ENCODE peak calls at places on chromosome 6, in four cellular contexts. Q, P, I and A are unnamed samples.

GRCh38 chr6:101226677-101227135 is 166.8 kb upstream of the GRIK2 start:
- DNase-seq in P (peak), I (peak), Q (no peak), A (no peak)

GRCh38 chr6:9064156-9064555 is 628.8 kb upstream of the SLC35B3 start:
- DNase-seq in P (no peak), I (no peak), Q (no peak), A (no peak)

GRCh38 chr6:25889877-25890853 is 16.1 kb upstream of the SLC17A3 start:
- DNase-seq in I (peak), P (no peak), Q (peak), A (peak)

GRCh38 chr6:43297644-43298564 is at the start of gene SLC22A7:
- DNase-seq in Q (no peak), I (peak), P (no peak), A (no peak)

GRCh38 chr6:10555625-10556309 is 34.6 kb downstream of the GCNT2 start:
- DNase-seq in I (no peak), Q (peak), P (peak), A (no peak)

GRCh38 chr6:131250121-131250520 is 114.9 kb downstream of the AKAP7 start:
- DNase-seq in P (peak), I (no peak), Q (no peak), A (no peak)

GRCh38 chr6:44097782-44098317 is 29.4 kb downstream of the MRPL14 start:
- DNase-seq in Q (no peak), P (no peak), I (no peak), A (no peak)

GRCh38 chr6:169868458-169868857 is 117.0 kb downstream of the ERMARD start:
- DNase-seq in P (no peak), Q (no peak), I (no peak), A (no peak)

GRCh38 chr6:158211273-158212055 is 43.3 kb downstream of the GTF2H5 start:
- DNase-seq in I (no peak), P (no peak), Q (no peak), A (no peak)

GRCh38 chr6:24802271-24803059 is 3.7 kb upstream of the ARMH2 start:
- DNase-seq in Q (no peak), P (no peak), I (peak), A (no peak)

GRCh38 chr6:4402477-4402976 is 267.2 kb upstream of the ECI2 start:
- DNase-seq in I (peak), Q (no peak), P (no peak), A (no peak)

GRCh38 chr6:162825597-162825996 is 97.8 kb downstream of the PACRG start:
- DNase-seq in I (no peak), P (no peak), Q (no peak), A (no peak)

GRCh38 chr6:48272518-48272917 is 161.5 kb upstream of the PTCHD4 start:
- DNase-seq in P (no peak), Q (no peak), I (no peak), A (no peak)

GRCh38 chr6:66264376-66264775 is 557.4 kb upstream of the EYS start:
- DNase-seq in P (no peak), I (no peak), Q (no peak), A (no peak)

GRCh38 chr6:113184291-113184690 is 672.9 kb upstream of the MARCKS start:
- DNase-seq in Q (no peak), I (no peak), P (no peak), A (no peak)

GRCh38 chr6:139834232-139834631 is 459.8 kb upstream of the CITED2 start:
- DNase-seq in I (no peak), P (no peak), Q (no peak), A (no peak)

GRCh38 chr6:127586372-127586771 is 9.4 kb downstream of the C6orf58 start:
- DNase-seq in I (peak), Q (no peak), P (peak), A (no peak)

DNA sequence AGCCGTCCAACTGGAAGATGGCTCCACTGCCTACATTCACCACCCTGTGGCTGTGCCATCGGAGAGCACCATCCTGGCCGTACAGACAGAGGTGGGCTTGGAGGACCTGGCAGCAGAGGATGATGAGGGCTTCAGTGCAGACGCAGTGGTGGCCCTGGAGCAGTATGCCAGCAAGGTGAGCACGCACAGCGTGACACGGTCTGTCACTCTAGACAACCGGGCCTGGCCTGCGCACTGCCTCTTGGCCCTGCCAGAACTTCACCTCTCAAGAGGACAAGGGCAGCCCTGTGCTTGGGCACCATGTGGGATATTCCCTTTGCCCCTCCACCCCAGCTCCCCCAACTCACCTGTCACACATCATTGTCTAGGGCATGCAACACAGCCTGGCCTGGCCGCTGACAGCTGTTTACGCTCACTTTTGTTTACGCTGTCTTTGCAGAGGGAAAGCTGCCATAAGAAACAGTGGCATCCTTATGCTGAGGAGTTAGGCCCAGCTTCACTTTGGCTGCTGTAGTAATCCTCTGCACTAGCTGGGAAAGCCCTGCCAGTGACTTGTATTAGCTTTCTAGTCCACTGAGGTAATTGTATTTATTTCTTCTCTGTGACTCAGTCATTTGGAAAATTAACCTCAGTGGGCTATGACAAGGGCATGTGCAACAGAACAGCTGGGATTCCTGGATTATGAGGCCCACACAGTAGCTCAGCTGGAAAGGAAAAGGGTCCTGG is 9.8 kb upstream of the DEF6 start:
- DNase-seq in P (no peak), I (no peak), Q (no peak), A (no peak)
- TF ChIP-seq USF2 in P (no peak), I (no peak), Q (no peak), A (no peak)

DNA sequence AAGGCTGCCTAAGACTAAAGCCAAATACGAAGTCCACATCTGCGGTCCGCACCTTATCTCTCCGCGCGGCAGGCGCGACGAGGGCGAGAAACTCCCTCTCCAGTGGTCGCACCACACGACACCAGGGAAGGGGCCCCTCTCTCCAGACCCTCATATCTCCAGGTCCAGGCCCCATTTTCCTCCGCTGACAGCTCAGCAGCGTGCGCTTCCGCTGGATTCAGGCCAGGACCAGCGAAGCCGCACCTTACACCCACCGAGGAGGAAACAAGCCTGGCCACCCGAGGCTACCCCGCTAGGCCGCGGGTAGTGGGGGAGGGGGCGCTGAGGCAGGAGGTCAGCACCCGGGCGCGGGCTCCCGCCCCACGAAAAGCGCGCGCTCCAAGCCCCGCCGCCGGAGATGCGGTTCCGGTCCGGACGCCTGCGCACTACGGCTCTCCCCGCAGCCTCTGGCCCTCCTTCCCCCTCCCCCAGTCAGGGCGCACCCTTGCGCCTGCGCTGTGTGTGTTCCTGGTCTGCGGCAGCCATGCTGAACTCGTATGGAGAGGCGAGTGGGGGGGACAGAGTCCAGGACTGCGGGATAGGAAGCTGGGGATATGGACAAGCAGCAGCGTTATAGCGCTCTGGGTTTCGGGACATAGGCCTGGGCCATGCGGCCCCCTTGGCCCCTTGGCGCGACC is at the start of gene BRD2:
- DNase-seq in Q (peak), P (peak), I (peak), A (peak)
- TF ChIP-seq FOXJ3 in Q (no peak), P (no peak), I (no peak), A (no peak)

DNA sequence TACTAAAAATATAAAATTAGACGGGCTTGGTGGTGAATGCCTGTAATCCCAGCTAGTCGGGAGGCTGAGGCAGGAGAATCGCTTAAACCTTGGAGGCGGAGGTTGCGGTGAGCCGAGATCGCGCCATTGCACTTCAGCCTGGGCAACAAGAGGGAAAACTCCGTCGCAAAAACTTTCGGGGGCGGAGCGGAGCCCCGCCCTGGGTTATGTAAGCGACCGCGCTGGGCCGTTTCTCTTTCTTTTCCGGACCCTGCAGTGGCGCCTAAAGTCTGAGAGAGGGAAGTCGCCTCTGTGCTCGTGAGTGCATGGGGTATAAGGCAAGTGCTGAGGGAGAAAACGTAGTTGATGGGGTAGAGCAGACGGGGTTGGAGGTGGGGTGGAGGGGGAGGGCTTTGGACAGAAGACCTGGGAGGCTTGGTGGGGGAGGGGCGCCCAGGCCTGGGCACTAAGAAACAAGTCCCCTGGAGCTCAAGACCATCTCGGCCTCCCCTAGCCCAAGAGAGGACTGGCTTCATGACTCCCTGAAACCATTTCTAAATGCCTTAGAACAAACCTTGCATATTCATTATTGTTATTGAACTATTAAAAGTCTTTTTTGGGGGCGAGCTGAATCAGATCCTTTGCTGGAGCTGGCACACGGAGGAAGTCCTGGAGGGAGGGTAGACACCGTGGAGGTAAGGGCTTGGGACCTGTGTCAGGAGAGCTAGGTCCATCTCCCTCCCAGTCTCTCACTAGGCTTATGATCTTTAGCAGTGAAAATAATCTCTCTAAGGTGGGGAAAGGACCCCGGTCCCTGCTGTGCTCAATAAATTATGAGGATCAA is 2.7 kb upstream of the MICA start:
- DNase-seq in I (peak), P (peak), Q (no peak), A (peak)
- TF ChIP-seq USF2 in I (no peak), P (no peak), Q (no peak), A (no peak)

GRCh38 chr6:33590531-33591198 is 10.6 kb upstream of the BAK1 start:
- DNase-seq in P (no peak), I (peak), Q (no peak), A (peak)

GRCh38 chr6:33591633-33592032 is 11.6 kb upstream of the BAK1 start:
- DNase-seq in I (no peak), Q (no peak), P (no peak), A (no peak)

GRCh38 chr6:33589366-33589722 is 9.3 kb upstream of the BAK1 start:
- DNase-seq in I (no peak), Q (no peak), P (no peak), A (no peak)

GRCh38 chr6:33588894-33589293 is 8.8 kb upstream of the BAK1 start:
- DNase-seq in Q (no peak), I (no peak), P (no peak), A (no peak)

DNA sequence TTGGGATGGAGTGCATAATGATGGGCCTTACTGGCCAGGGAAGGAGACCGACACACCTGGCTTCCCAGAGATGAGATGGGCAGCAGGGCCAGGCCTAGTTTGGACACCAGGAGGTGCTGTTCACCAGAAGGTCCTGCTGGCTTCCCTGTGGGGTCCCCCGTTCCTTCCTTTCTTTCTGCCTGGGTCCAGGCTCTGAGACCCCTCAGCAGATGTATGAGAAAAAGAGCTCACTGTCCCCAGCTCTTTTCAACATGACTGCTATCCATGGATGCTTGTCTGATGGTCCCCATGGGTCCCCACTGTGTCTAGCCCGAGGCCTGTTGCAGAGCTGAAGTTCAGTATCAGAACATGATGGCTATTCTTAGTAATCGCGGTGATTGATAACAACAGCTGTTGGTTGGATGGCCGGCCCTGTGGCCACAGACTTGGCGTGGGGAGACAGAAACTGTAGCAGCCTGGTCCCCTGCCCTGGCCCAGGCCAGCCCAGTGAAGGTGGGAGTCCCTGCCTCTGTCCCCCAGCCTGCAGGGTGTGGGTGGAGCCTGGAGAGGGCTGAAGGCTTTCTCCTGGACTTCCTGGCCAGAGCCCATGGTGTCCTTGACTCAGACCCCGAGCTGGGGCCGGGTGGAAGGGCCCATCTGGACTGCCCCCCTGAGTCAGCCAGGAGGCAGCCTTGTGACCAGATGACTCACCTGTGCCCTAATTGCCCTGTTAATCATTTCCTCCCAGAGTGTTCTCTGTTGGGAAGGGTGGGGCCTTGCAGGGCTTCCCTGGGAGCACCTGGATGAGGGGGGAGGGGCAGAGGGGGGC is 9.9 kb upstream of the BAK1 start:
- DNase-seq in Q (peak), I (peak), P (peak), A (peak)
- TF ChIP-seq FOXJ3 in Q (no peak), I (no peak), P (no peak), A (no peak)

DNA sequence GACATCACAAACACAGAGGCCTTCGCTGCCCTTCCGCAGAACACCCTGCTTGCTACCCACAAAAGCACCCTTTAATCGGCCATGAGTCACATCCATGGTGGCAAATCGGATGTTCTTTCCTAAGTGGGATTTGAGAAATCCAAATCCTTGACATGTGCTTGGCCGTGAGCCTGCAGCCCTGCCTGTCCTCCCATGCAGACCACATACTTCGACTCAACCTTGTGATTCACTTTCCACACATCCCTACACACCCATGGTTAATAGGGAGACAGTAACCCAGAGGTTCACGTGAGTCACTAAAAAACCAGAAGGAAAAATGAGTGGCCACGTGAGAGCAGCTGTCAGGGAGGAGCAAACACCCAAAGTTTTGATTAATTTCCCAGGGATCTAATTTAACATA is 19.4 kb downstream of the RAMACL start:
- DNase-seq in P (no peak), I (no peak), Q (no peak), A (no peak)
- TF ChIP-seq USF2 in P (no peak), I (no peak), Q (no peak), A (no peak)

DNA sequence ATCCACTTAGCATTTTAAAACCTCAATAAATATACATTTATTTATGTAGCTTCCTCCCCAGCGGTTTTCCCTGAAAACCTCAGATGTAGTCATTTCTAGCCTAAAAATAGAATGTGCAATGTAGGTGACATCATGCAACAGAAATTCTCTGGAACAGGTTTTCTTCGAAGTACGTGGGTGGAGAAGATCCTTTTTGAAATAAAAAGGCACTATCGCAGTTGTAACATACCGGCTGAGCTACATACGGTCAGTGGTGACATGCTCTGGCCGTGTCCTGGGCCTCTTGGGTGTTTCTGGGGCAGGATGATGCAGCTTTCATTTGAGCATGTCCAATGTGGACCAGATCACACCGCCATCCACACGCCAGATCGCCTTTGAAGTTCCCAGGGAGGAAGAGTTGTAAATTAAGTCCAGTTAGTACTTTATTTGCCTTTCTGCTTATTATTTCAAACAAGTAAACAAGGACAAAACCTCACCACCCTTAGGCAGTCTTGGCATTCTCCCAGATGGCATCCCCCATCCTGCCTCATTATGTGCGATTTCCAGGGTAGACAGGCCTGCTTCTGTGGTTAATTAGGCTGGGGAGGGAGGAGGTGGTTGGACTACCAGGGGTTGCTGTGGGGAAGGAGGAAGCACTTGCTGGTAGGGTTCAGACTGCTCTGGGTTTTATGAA is 109.5 kb upstream of the CLDN20 start:
- DNase-seq in Q (peak), I (peak), P (no peak), A (peak)
- TF ChIP-seq FOXJ3 in Q (no peak), I (no peak), P (no peak), A (no peak)

GRCh38 chr6:122405417-122405816 is 6.0 kb downstream of the HSF2 start:
- DNase-seq in Q (peak), P (no peak), I (no peak), A (no peak)
- TF ChIP-seq USF2 in Q (no peak), P (no peak), I (no peak), A (no peak)

GRCh38 chr6:31719001-31719400 is 2.5 kb downstream of the LY6G6C start:
- DNase-seq in I (no peak), Q (no peak), P (no peak), A (no peak)

GRCh38 chr6:31717499-31718222 is 2.5 kb downstream of the LY6G6D start:
- DNase-seq in P (peak), Q (no peak), I (peak), A (peak)

GRCh38 chr6:31715022-31715683 is at the start of gene LY6G6D:
- DNase-seq in P (no peak), Q (no peak), I (no peak), A (no peak)

GRCh38 chr6:31720196-31720770 is 1.3 kb downstream of the LY6G6C start:
- DNase-seq in I (no peak), P (no peak), Q (no peak), A (no peak)

GRCh38 chr6:31718294-31718693 is 3.1 kb downstream of the LY6G6D start:
- DNase-seq in Q (no peak), I (no peak), P (no peak), A (no peak)
- TF ChIP-seq FOXJ3 in Q (no peak), I (no peak), P (no peak), A (no peak)

DNA sequence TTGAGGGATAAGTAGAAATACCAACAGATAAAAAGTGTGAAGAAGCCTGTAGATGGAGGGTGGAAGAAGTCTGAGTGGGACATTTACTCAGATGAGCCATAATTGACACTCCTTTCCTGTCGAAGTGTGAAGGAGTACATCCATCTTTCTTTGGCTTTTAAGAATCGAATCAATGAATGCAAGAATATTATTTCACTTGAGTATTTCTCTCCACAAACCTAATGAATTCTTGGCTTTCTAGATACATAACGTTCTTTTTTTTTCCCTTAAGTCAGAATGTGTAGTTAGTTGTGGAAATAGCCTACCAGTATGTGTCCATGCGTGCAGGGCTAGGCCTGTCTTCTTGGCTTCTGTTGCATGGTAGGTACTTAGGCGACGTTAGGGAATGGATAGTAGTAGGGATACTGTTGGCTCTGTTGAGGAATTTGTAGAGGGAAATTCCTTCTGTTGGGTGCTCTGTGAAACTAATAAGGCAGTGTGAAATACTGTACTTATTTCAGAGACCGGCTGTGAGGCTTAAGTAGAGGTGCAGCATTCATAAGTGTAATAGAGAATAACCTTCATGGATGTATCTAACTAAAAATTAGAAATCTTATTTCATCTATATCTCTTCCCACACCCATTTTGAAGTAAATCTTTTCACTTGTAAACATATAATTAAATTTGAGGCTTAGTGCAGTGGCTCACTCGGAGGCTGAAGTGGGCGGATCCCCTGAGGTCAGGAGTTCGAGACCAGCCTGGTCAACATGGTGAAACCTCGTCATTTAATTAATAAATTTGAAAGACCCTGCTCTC is 1.5 kb downstream of the RPS18 start:
- DNase-seq in I (no peak), P (no peak), Q (no peak), A (no peak)
- TF ChIP-seq USF2 in I (no peak), P (no peak), Q (no peak), A (no peak)